ENCODE peak calls at places on chromosomes 13 and 19, in six cellular contexts. One of them, this sample, is unnamed.

GRCh38 chr13:31982540-31982939 is 49.0 kb upstream of the FRY start:
- DNase-seq in endothelial cell of umbilical vein: peak
- DNase-seq in K562: no peak
- DNase-seq in GM12878: no peak
- DNase-seq in NB4: peak
- DNase-seq in HepG2: peak
- DNase-seq in this sample: peak

GRCh38 chr13:80215368-80215767 is 125.6 kb downstream of the SPRY2 start:
- DNase-seq in endothelial cell of umbilical vein: no peak
- DNase-seq in K562: no peak
- DNase-seq in GM12878: no peak
- DNase-seq in NB4: no peak
- DNase-seq in HepG2: no peak
- DNase-seq in this sample: no peak

GRCh38 chr19:36605101-36605838 is at the start of gene ZNF382:
- DNase-seq in endothelial cell of umbilical vein: peak
- DNase-seq in K562: no peak
- DNase-seq in GM12878: peak
- DNase-seq in NB4: peak
- DNase-seq in HepG2: peak
- DNase-seq in this sample: no peak

GRCh38 chr19:6822311-6822670 is 49.8 kb downstream of the VAV1 start:
- DNase-seq in endothelial cell of umbilical vein: no peak
- DNase-seq in K562: no peak
- DNase-seq in GM12878: no peak
- DNase-seq in NB4: no peak
- DNase-seq in HepG2: no peak
- DNase-seq in this sample: no peak

GRCh38 chr19:42594617-42595489 is at the start of gene CEACAM8:
- DNase-seq in endothelial cell of umbilical vein: no peak
- DNase-seq in K562: no peak
- DNase-seq in GM12878: no peak
- DNase-seq in NB4: no peak
- DNase-seq in HepG2: no peak
- DNase-seq in this sample: no peak

GRCh38 chr19:6529351-6529750 is 1.5 kb upstream of the TNFSF9 start:
- DNase-seq in endothelial cell of umbilical vein: no peak
- DNase-seq in K562: no peak
- DNase-seq in GM12878: no peak
- DNase-seq in NB4: no peak
- DNase-seq in HepG2: no peak
- DNase-seq in this sample: no peak

GRCh38 chr13:52738719-52739467 is 727 bp downstream of the CNMD start:
- DNase-seq in endothelial cell of umbilical vein: peak
- DNase-seq in K562: peak
- DNase-seq in GM12878: no peak
- DNase-seq in NB4: no peak
- DNase-seq in HepG2: no peak
- DNase-seq in this sample: no peak

GRCh38 chr19:18321729-18322091 is 1.2 kb downstream of the LSM4 start:
- DNase-seq in endothelial cell of umbilical vein: no peak
- DNase-seq in K562: peak
- DNase-seq in GM12878: no peak
- DNase-seq in NB4: peak
- DNase-seq in HepG2: no peak
- DNase-seq in this sample: no peak

GRCh38 chr19:45112111-45112827 is 19.3 kb downstream of the PPP1R37 start:
- DNase-seq in endothelial cell of umbilical vein: no peak
- DNase-seq in K562: no peak
- DNase-seq in GM12878: no peak
- DNase-seq in NB4: no peak
- DNase-seq in HepG2: no peak
- DNase-seq in this sample: no peak

GRCh38 chr13:31898383-31899071 is 133.0 kb upstream of the FRY start:
- DNase-seq in endothelial cell of umbilical vein: no peak
- DNase-seq in K562: no peak
- DNase-seq in GM12878: no peak
- DNase-seq in NB4: peak
- DNase-seq in HepG2: no peak
- DNase-seq in this sample: no peak

GRCh38 chr19:30219682-30220081 is 152.5 kb upstream of the ZNF536 start:
- DNase-seq in endothelial cell of umbilical vein: no peak
- DNase-seq in K562: no peak
- DNase-seq in GM12878: no peak
- DNase-seq in NB4: no peak
- DNase-seq in HepG2: no peak
- DNase-seq in this sample: no peak

GRCh38 chr13:75088915-75089314 is 393.1 kb downstream of the TBC1D4 start:
- DNase-seq in endothelial cell of umbilical vein: no peak
- DNase-seq in K562: no peak
- DNase-seq in GM12878: no peak
- DNase-seq in NB4: no peak
- DNase-seq in HepG2: no peak
- DNase-seq in this sample: no peak

GRCh38 chr19:55369651-55370304 is 485 bp downstream of the IL11 start:
- DNase-seq in endothelial cell of umbilical vein: no peak
- DNase-seq in K562: peak
- DNase-seq in GM12878: no peak
- DNase-seq in NB4: peak
- DNase-seq in HepG2: no peak
- DNase-seq in this sample: peak

GRCh38 chr13:33676045-33676699 is 141.8 kb upstream of the RFC3 start:
- DNase-seq in endothelial cell of umbilical vein: peak
- DNase-seq in K562: no peak
- DNase-seq in GM12878: no peak
- DNase-seq in NB4: no peak
- DNase-seq in HepG2: peak
- DNase-seq in this sample: no peak

GRCh38 chr19:21109116-21109515 is 27.1 kb downstream of the ZNF714 start:
- DNase-seq in endothelial cell of umbilical vein: no peak
- DNase-seq in K562: no peak
- DNase-seq in GM12878: no peak
- DNase-seq in NB4: no peak
- DNase-seq in HepG2: no peak
- DNase-seq in this sample: no peak

GRCh38 chr19:41904118-41904870 is 21.3 kb downstream of the ARHGEF1 start:
- DNase-seq in endothelial cell of umbilical vein: no peak
- DNase-seq in K562: no peak
- DNase-seq in GM12878: no peak
- DNase-seq in NB4: no peak
- DNase-seq in HepG2: peak
- DNase-seq in this sample: peak

GRCh38 chr19:37077615-37077928 is 661 bp upstream of the ZNF420 start:
- DNase-seq in endothelial cell of umbilical vein: no peak
- DNase-seq in K562: no peak
- DNase-seq in GM12878: no peak
- DNase-seq in NB4: no peak
- DNase-seq in HepG2: peak
- DNase-seq in this sample: no peak

GRCh38 chr13:33766724-33767123 is 51.2 kb upstream of the RFC3 start:
- DNase-seq in endothelial cell of umbilical vein: no peak
- DNase-seq in K562: no peak
- DNase-seq in GM12878: no peak
- DNase-seq in NB4: no peak
- DNase-seq in HepG2: no peak
- DNase-seq in this sample: no peak

GRCh38 chr19:41575998-41576397 is at the start of gene CEACAM21:
- DNase-seq in endothelial cell of umbilical vein: no peak
- DNase-seq in K562: no peak
- DNase-seq in GM12878: no peak
- DNase-seq in NB4: peak
- DNase-seq in HepG2: no peak
- DNase-seq in this sample: no peak

GRCh38 chr13:27171244-27171829 is at the start of gene USP12:
- DNase-seq in endothelial cell of umbilical vein: peak
- DNase-seq in K562: peak
- DNase-seq in GM12878: no peak
- DNase-seq in NB4: peak
- DNase-seq in HepG2: no peak
- DNase-seq in this sample: no peak

GRCh38 chr19:6056801-6057650 is 53.3 kb downstream of the RFX2 start:
- DNase-seq in endothelial cell of umbilical vein: peak
- DNase-seq in K562: no peak
- DNase-seq in GM12878: no peak
- DNase-seq in NB4: peak
- DNase-seq in HepG2: peak
- DNase-seq in this sample: peak

GRCh38 chr13:30744056-30744684 is 8.8 kb downstream of the ALOX5AP start:
- DNase-seq in endothelial cell of umbilical vein: peak
- DNase-seq in K562: no peak
- DNase-seq in GM12878: peak
- DNase-seq in NB4: peak
- DNase-seq in HepG2: peak
- DNase-seq in this sample: peak

GRCh38 chr19:45959517-45960025 is 14.1 kb downstream of the NOVA2 start:
- DNase-seq in endothelial cell of umbilical vein: no peak
- DNase-seq in K562: no peak
- DNase-seq in GM12878: no peak
- DNase-seq in NB4: no peak
- DNase-seq in HepG2: no peak
- DNase-seq in this sample: no peak

GRCh38 chr13:68888832-68889231 is 1218.8 kb upstream of the ATXN8OS start:
- DNase-seq in endothelial cell of umbilical vein: no peak
- DNase-seq in K562: no peak
- DNase-seq in GM12878: no peak
- DNase-seq in NB4: no peak
- DNase-seq in HepG2: no peak
- DNase-seq in this sample: no peak

GRCh38 chr13:46627462-46627861 is 74.5 kb downstream of the LRCH1 start:
- DNase-seq in endothelial cell of umbilical vein: peak
- DNase-seq in K562: no peak
- DNase-seq in GM12878: no peak
- DNase-seq in NB4: no peak
- DNase-seq in HepG2: no peak
- DNase-seq in this sample: no peak

GRCh38 chr19:54465367-54466109 is 2.0 kb upstream of the LENG9 start:
- DNase-seq in endothelial cell of umbilical vein: no peak
- DNase-seq in K562: no peak
- DNase-seq in GM12878: no peak
- DNase-seq in NB4: no peak
- DNase-seq in HepG2: no peak
- DNase-seq in this sample: no peak

GRCh38 chr13:41509996-41510395 is 52.6 kb downstream of the RGCC start:
- DNase-seq in endothelial cell of umbilical vein: no peak
- DNase-seq in K562: no peak
- DNase-seq in GM12878: no peak
- DNase-seq in NB4: no peak
- DNase-seq in HepG2: no peak
- DNase-seq in this sample: no peak

GRCh38 chr13:110044521-110045200 is 258.3 kb upstream of the IRS2 start:
- DNase-seq in endothelial cell of umbilical vein: no peak
- DNase-seq in K562: no peak
- DNase-seq in GM12878: no peak
- DNase-seq in NB4: no peak
- DNase-seq in HepG2: no peak
- DNase-seq in this sample: no peak

GRCh38 chr19:3119071-3119781 is 16.6 kb upstream of the GNA15 start:
- DNase-seq in endothelial cell of umbilical vein: no peak
- DNase-seq in K562: no peak
- DNase-seq in GM12878: no peak
- DNase-seq in NB4: no peak
- DNase-seq in HepG2: no peak
- DNase-seq in this sample: no peak

GRCh38 chr13:99356216-99357089 is 49.3 kb upstream of the GPR183 start:
- DNase-seq in endothelial cell of umbilical vein: peak
- DNase-seq in K562: no peak
- DNase-seq in GM12878: peak
- DNase-seq in NB4: no peak
- DNase-seq in HepG2: no peak
- DNase-seq in this sample: no peak
- TF ChIP-seq MYC in endothelial cell of umbilical vein: no peak
- TF ChIP-seq MYC in K562: no peak
- TF ChIP-seq MYC in GM12878: no peak
- TF ChIP-seq MYC in NB4: no peak
- TF ChIP-seq MYC in HepG2: no peak
- TF ChIP-seq MYC in this sample: no peak

DNA sequence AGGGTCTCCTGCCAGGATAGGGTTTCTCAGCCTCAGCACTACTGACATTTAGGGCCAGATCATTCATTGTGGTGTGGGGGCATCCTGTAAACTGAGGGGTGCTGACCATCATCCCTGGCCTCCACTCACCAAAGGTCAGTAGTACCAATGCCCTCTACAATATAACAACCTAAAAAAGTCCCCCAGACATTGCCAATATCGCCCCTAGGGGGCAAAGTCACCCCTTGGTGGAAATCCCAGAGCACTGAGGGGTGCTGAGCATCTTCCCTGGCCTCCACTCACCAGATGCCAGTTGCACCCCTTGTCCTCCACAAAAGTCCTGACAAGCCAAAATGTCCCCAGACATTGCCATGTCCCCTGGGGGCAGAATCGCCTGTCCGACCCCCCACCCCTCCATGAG is 21.6 kb downstream of the CPAMD8 start:
- DNase-seq in endothelial cell of umbilical vein: no peak
- DNase-seq in K562: no peak
- DNase-seq in GM12878: no peak
- DNase-seq in NB4: peak
- DNase-seq in HepG2: no peak
- DNase-seq in this sample: no peak
- TF ChIP-seq CTCF in endothelial cell of umbilical vein: no peak
- TF ChIP-seq CTCF in K562: peak
- TF ChIP-seq CTCF in GM12878: peak
- TF ChIP-seq CTCF in NB4: peak
- TF ChIP-seq CTCF in HepG2: no peak
- TF ChIP-seq CTCF in this sample: no peak

DNA sequence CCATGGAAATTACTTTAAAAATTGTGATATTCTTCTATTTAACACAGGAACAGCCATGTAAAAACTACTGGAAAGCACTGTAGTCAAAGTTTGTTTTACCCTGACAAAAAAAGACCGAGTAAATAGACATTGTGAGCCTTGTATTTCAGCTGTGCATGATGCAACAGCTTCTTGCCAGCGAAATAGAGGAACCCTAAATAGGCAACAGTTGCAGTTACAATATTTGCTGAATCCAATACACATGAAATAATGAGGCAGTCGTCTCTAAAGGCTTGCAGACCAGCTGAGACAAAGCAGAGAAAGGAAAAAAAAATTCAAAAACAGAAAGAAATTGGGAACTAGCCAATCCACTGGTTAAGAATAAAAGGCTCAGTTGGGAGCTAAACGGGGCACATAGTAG is 1001.1 kb downstream of the OLFM4 start:
- DNase-seq in endothelial cell of umbilical vein: no peak
- DNase-seq in K562: no peak
- DNase-seq in GM12878: no peak
- DNase-seq in NB4: peak
- DNase-seq in HepG2: no peak
- DNase-seq in this sample: no peak
- TF ChIP-seq MYC in endothelial cell of umbilical vein: no peak
- TF ChIP-seq MYC in K562: no peak
- TF ChIP-seq MYC in GM12878: no peak
- TF ChIP-seq MYC in NB4: no peak
- TF ChIP-seq MYC in HepG2: no peak
- TF ChIP-seq MYC in this sample: no peak

GRCh38 chr13:40017662-40018262 is 362.3 kb downstream of the COG6 start:
- DNase-seq in endothelial cell of umbilical vein: no peak
- DNase-seq in K562: no peak
- DNase-seq in GM12878: no peak
- DNase-seq in NB4: no peak
- DNase-seq in HepG2: no peak
- DNase-seq in this sample: no peak
- TF ChIP-seq CTCF in endothelial cell of umbilical vein: no peak
- TF ChIP-seq CTCF in K562: no peak
- TF ChIP-seq CTCF in GM12878: no peak
- TF ChIP-seq CTCF in NB4: no peak
- TF ChIP-seq CTCF in HepG2: no peak
- TF ChIP-seq CTCF in this sample: no peak

This sample was measured in A549.